ENCODE peak calls at places on chromosome 13, in five cellular contexts. T is fibroblast of the aortic adventitia, G is skeletal muscle cell, Z is cardiac muscle cell, E is fibroblast of lung. R is an unnamed sample.

GRCh38 chr13:78806457-78806856 is 147.5 kb upstream of the OBI1 start:
- DNase-seq in T (no peak), G (no peak), Z (peak), E (no peak), R (no peak)

GRCh38 chr13:24292476-24292875 is 16.9 kb upstream of the C1QTNF9 start:
- DNase-seq in T (no peak), G (no peak), Z (no peak), E (peak), R (no peak)

GRCh38 chr13:42894765-42895181 is 97.3 kb downstream of the EPSTI1 start:
- DNase-seq in T (peak), G (peak), Z (peak), E (peak), R (peak)

GRCh38 chr13:39186205-39186880 is 148.1 kb downstream of the NHLRC3 start:
- DNase-seq in T (peak), G (no peak), Z (no peak), E (no peak), R (no peak)

GRCh38 chr13:93298741-93299140 is 72.1 kb downstream of the GPC6 start:
- DNase-seq in T (no peak), G (peak), Z (peak), E (peak), R (no peak)

GRCh38 chr13:93450226-93450625 is 223.6 kb downstream of the GPC6 start:
- DNase-seq in T (peak), G (peak), Z (peak), E (peak), R (peak)

GRCh38 chr13:64553411-64554129 is 2676.6 kb downstream of the PCDH9 start:
- DNase-seq in T (no peak), G (no peak), Z (peak), E (peak), R (peak)

GRCh38 chr13:103130681-103131210 is 64.5 kb upstream of the SLC10A2 start:
- DNase-seq in T (no peak), G (no peak), Z (no peak), E (no peak), R (no peak)

GRCh38 chr13:90287521-90287920 is 1060.0 kb upstream of the MIR17HG start:
- DNase-seq in T (no peak), G (no peak), Z (no peak), E (no peak), R (no peak)

DNA sequence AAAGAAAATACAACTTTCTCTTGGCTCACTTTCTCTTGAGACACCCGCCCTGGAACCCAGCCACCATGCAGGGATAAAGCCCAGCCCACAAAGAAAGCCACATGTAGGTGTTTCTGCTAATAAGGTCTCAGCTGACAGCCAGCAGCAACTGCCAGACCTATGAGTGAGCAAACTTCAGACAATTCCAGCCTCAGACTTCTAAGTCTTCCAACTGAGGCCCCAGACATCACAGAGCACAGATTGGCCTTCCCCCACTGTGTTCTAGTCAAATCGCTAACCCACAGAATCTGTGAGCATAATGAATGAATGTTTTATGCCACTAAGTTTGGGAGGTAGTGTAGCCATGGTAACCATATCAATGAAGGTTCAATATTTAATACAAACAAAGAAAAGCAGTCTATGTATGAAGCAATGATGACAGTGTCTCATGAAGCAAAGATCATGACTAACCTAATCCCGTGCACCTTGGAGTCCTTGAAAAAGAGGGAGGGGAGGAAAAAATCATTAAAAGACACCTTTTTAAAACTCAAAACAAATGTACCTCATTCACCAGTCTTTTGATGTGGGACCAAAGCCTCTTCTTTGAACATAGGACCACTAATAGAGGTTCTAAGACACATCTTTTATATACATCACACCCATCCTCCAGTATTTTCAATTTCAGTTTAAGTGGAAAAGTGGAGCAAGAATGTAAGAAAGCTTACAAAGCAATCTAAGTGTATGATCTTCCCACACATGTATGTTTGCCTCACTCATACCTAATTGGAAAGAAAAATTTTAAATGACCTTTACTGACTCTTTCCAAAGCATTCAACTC is 6.2 kb downstream of the MRPS31 start:
- DNase-seq in T (peak), G (no peak), Z (no peak), E (peak), R (peak)
- H3K4me3 ChIP-seq in T (no peak), G (no peak), Z (no peak), E (no peak), R (no peak)

DNA sequence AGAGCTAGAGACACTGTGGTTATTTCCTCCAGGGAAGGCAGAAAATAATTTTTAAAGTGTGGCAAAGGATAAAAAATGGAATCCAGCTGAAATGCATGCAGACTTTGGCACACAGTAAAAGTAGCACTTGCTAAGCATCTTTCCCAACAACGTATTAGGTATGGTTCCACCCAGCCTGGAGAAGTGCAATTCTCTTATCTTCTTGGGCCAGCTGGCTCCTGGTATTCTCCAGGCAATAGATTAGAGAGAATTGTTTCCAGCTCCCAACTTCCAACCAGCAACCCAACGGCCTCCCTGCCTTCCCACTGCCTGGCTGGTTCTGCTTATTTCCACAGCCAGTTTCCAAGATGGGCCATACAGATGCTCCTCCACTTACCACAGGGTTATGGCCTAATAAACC is 133.4 kb downstream of the OXGR1 start:
- DNase-seq in T (no peak), G (no peak), Z (no peak), E (no peak), R (no peak)
- H3K4me3 ChIP-seq in T (no peak), G (no peak), Z (no peak), E (no peak), R (no peak)

GRCh38 chr13:52159159-52159982 is at the start of gene NEK3:
- DNase-seq in T (peak), G (no peak), Z (peak), E (peak), R (peak)

GRCh38 chr13:52161193-52161646 is 1.8 kb upstream of the NEK3 start:
- DNase-seq in T (no peak), G (no peak), Z (no peak), E (no peak), R (no peak)

GRCh38 chr13:52158629-52159158 is 703 bp downstream of the NEK3 start:
- DNase-seq in T (peak), G (no peak), Z (peak), E (peak), R (peak)

GRCh38 chr13:52162279-52163101 is 3.1 kb upstream of the NEK3 start:
- DNase-seq in T (peak), G (no peak), Z (peak), E (peak), R (peak)

GRCh38 chr13:52160053-52160452 is 656 bp upstream of the NEK3 start:
- DNase-seq in T (no peak), G (no peak), Z (no peak), E (no peak), R (no peak)
- H3K4me3 ChIP-seq in T (no peak), G (no peak), Z (no peak), E (no peak), R (no peak)

GRCh38 chr13:40981949-40982348 is 37.2 kb downstream of the ELF1 start:
- DNase-seq in T (no peak), G (no peak), Z (peak), E (no peak), R (no peak)

GRCh38 chr13:40984670-40985366 is 34.3 kb downstream of the ELF1 start:
- DNase-seq in T (peak), G (no peak), Z (peak), E (no peak), R (no peak)

GRCh38 chr13:40982772-40983171 is 36.3 kb downstream of the ELF1 start:
- DNase-seq in T (peak), G (no peak), Z (peak), E (peak), R (peak)

GRCh38 chr13:40983725-40984669 is 35.1 kb downstream of the ELF1 start:
- DNase-seq in T (peak), G (no peak), Z (no peak), E (no peak), R (no peak)

DNA sequence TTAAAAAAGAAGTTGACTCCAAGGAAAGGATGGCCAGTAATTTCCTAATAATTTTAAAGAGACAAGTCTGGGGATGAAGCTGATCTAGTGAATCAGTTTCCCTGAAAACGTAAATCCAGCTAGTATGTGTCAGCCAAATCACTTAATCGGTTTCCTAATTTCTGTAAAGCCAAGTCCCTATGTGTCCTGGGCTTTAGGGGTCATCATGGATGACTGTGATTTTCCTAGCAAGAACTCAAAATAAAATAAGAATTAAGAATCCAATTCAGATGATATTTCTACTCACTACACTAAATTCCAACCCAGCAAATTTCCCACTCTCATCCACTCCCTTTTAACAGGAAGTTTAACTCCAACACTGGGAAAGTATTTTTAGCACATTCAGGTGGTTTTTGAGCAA is 35.8 kb downstream of the ELF1 start:
- DNase-seq in T (peak), G (no peak), Z (peak), E (peak), R (peak)
- H3K4me3 ChIP-seq in T (no peak), G (no peak), Z (peak), E (no peak), R (peak)

DNA sequence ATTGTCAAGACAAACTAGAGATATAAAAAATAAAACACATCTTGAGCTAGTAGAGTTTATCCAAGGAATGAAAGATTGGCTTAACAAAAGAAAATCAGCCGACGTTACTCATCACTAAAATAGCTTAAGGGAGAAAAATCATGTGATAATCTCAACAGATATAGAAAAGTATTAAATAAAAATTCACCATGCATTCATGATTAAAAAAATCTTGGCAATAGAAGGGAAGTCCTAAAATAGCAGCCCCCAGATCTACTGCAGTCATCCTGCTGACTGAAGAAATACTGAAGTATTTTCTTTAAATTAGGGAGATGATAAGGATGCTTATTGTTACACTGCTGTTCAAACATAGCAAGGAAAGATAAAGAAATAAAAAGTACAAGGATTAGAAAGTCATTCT is 12.6 kb upstream of the DCLK1 start:
- DNase-seq in T (peak), G (no peak), Z (no peak), E (no peak), R (no peak)
- H3K4me3 ChIP-seq in T (no peak), G (no peak), Z (no peak), E (no peak), R (no peak)

DNA sequence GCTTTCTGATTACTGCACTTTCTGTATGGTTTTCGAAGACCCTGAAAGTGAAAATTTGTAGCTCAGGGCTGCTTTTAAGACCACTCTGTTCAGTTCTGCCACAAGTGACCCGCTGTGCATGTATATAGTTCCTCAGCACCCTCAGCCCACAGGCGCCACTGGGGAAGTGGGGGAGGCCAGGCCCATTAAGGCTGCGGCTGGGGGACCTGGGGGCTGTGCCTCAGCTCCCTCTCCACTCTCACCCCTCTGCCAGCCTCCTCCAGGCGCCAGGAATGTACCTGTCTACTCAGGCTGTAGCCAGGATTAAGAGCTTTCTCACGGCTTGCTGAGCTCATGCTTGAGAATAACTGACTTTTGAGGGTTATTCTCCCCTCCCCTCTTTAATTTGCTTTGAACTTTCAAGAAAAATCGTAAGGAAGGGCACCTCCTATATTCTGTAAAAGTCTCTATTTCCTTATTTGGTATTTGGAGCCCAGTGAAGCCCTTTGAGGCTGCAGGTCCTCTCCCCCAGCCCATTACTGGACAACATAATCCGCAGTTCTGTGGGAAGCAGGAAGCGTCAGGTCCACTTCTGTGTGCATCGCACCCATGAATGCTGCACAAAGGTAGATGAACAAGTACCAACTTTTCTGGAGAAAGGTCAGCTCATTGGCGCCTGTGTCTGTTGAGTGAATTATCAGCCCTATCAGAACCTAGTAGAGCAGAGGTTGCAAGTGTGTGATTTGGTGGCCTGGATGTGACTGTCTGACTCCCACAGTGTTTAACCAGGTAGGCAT is 29.6 kb downstream of the GJA3 start:
- DNase-seq in T (no peak), G (no peak), Z (no peak), E (no peak), R (no peak)
- H3K4me3 ChIP-seq in T (no peak), G (no peak), Z (no peak), E (no peak), R (no peak)

GRCh38 chr13:109874444-109874920 is 88.1 kb upstream of the IRS2 start:
- DNase-seq in T (peak), G (no peak), Z (no peak), E (no peak), R (peak)
- H3K4me3 ChIP-seq in T (no peak), G (no peak), Z (no peak), E (no peak), R (no peak)

DNA sequence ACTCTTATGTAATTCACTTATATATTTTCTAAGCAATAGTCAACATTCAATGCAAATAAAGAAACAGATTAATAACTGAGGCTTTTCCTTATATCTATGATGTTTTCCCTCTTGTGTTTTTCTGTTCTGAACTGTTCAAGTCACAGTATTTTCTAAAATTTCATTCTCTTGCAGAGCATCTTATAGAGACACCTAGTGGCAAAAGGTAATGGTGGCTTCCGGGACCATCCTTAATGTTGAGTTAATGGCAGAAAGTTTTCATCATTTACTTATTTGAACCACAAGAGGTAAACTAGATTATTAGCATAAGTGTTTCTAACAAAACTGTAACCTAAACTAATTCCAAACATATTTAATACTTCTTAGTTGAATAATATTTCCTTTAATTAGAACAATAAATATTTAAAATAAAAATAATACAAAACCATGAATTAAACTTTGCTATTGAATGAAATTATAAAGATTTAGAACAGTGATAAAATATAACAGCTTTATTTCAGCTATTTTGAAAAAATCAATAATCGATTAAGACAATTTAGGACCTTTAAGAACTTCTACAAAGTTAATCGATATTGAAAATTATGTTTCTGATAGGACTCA is 1.7 kb upstream of the SLITRK5 start:
- DNase-seq in T (peak), G (no peak), Z (peak), E (peak), R (peak)
- H3K4me3 ChIP-seq in T (no peak), G (no peak), Z (no peak), E (no peak), R (no peak)

DNA sequence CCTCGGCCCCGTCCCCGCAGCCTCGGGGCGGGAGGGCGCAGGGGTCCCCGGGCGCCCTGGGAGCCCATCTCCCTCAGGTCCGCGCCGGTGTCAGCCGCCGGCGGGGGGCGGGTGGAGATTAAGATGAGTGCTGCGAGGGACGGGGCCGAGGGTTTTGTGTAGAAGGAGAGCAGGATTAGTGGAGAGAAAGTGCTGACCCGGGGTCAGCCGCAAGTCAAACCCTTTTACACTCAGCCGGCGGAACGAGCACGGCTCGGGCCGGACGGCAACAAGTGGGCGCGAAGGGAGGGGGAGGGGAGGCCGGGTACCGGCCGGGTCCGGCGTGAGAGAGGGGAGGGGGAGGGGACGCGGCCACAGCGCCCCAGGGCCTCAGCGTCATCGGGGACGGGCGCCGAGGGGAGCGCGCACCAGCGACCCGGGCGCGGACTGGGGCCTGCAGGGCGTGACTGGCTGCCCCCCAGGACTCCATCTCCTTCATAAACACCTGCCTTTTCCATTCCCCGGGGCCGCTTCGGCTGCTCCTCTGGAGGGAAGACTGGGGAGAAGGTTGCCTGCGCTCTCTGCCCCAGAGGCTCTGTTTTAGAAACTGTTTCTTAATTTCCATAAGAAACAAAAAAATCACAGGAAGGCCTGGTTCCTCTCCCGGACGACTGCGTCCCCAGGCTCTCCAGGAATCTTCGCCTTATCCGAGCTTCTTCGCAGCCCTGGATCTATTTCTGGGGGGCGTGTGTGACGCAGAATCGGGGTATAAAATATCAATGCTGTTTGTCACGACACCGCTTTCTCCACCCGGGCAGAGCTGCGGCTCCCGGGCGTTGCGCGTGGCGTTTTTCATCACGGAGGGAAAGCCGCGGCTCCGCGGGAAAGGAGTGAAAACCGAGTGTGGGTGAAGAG is 6.5 kb downstream of the SOX1 start:
- DNase-seq in T (no peak), G (no peak), Z (no peak), E (no peak), R (no peak)
- H3K4me3 ChIP-seq in T (no peak), G (no peak), Z (peak), E (no peak), R (no peak)

R was measured in fibroblast of pulmonary artery.